ENCODE peak calls at places on chromosome 7, in five cellular contexts. P, H, G, J and A are unnamed samples.
A peak's percentile ranks its signal among the peaks of the same experiment; 100 is the strongest.

GRCh38 chr7:1669954-1670893 is at the start of gene ELFN1:
- DNase-seq in P (no peak), H (no peak), G (peak; percentile 88), J (no peak), A (no peak)

GRCh38 chr7:22403344-22403743 is 46.4 kb upstream of the RAPGEF5 start:
- DNase-seq in P (no peak), H (no peak), G (no peak), J (no peak), A (no peak)

GRCh38 chr7:73647725-73648592 is 19.7 kb upstream of the VPS37D start:
- DNase-seq in P (no peak), H (peak; percentile 3), G (peak; percentile 72), J (no peak), A (peak; percentile 44)

GRCh38 chr7:20651960-20652544 is 36.6 kb downstream of the ABCB5 start:
- DNase-seq in P (no peak), H (no peak), G (peak; percentile 20), J (no peak), A (no peak)

GRCh38 chr7:69208848-69209247 is 389.4 kb upstream of the AUTS2 start:
- DNase-seq in P (no peak), H (no peak), G (no peak), J (no peak), A (no peak)

GRCh38 chr7:102111758-102112119 is 174.9 kb upstream of the SH2B2 start:
- DNase-seq in P (peak; percentile 18), H (no peak), G (peak; percentile 44), J (no peak), A (no peak)

GRCh38 chr7:511476-512145 is 8.0 kb downstream of the PDGFA start:
- DNase-seq in P (no peak), H (no peak), G (no peak), J (no peak), A (no peak)

GRCh38 chr7:99623702-99624447 is 7.1 kb downstream of the ZSCAN25 start:
- DNase-seq in P (no peak), H (no peak), G (no peak), J (no peak), A (no peak)

GRCh38 chr7:31815796-31816195 is 128.8 kb downstream of the PPP1R17 start:
- DNase-seq in P (no peak), H (no peak), G (no peak), J (no peak), A (no peak)

GRCh38 chr7:151247611-151248176 is 800 bp downstream of the SMARCD3 start:
- DNase-seq in P (no peak), H (no peak), G (no peak), J (no peak), A (no peak)

GRCh38 chr7:70506463-70506862 is 625.5 kb upstream of the GALNT17 start:
- DNase-seq in P (no peak), H (no peak), G (peak; percentile 56), J (no peak), A (peak; percentile 30)

GRCh38 chr7:102175423-102176170 is 111.1 kb upstream of the SH2B2 start:
- DNase-seq in P (peak; percentile 26), H (no peak), G (no peak), J (no peak), A (no peak)

GRCh38 chr7:153443031-153443430 is 609.2 kb upstream of the DPP6 start:
- DNase-seq in P (no peak), H (no peak), G (no peak), J (no peak), A (no peak)

GRCh38 chr7:45036801-45037200 is 36.8 kb downstream of the CCM2 start:
- DNase-seq in P (no peak), H (no peak), G (no peak), J (no peak), A (no peak)

GRCh38 chr7:132531562-132531961 is 44.7 kb downstream of the PLXNA4 start:
- DNase-seq in P (no peak), H (no peak), G (no peak), J (no peak), A (no peak)

GRCh38 chr7:156947120-156947843 is 2.2 kb upstream of the NOM1 start:
- DNase-seq in P (no peak), H (no peak), G (no peak), J (no peak), A (no peak)

GRCh38 chr7:75885011-75885410 is 6.2 kb downstream of the RHBDD2 start:
- DNase-seq in P (no peak), H (no peak), G (no peak), J (no peak), A (no peak)

GRCh38 chr7:141014091-141014490 is 661 bp downstream of the MRPS33 start:
- DNase-seq in P (no peak), H (no peak), G (no peak), J (no peak), A (no peak)

GRCh38 chr7:10824154-10824553 is 149.5 kb upstream of the PHF14 start:
- DNase-seq in P (no peak), H (no peak), G (no peak), J (no peak), A (no peak)

GRCh38 chr7:45586748-45587520 is 12.8 kb downstream of the ADCY1 start:
- DNase-seq in P (no peak), H (no peak), G (no peak), J (no peak), A (no peak)

GRCh38 chr7:66575398-66575797 is 53.3 kb upstream of the KCTD7 start:
- DNase-seq in P (no peak), H (no peak), G (no peak), J (no peak), A (no peak)

GRCh38 chr7:55309040-55309991 is 55.8 kb upstream of the LANCL2 start:
- DNase-seq in P (no peak), H (peak; percentile 40), G (no peak), J (no peak), A (no peak)

GRCh38 chr7:134364619-134365037 is 47.9 kb upstream of the SLC35B4 start:
- DNase-seq in P (no peak), H (no peak), G (no peak), J (no peak), A (no peak)

GRCh38 chr7:112157072-112157471 is 49.1 kb downstream of the DOCK4 start:
- DNase-seq in P (no peak), H (no peak), G (no peak), J (no peak), A (no peak)

GRCh38 chr7:151016942-151017341 is 7.4 kb downstream of the ATG9B start:
- DNase-seq in P (no peak), H (no peak), G (no peak), J (no peak), A (no peak)

GRCh38 chr7:47361746-47362215 is 220.1 kb downstream of the TNS3 start:
- DNase-seq in P (no peak), H (peak; percentile 3), G (no peak), J (no peak), A (no peak)

GRCh38 chr7:45157653-45158401 is at the start of gene RAMP3:
- DNase-seq in P (no peak), H (no peak), G (peak; percentile 75), J (no peak), A (no peak)

GRCh38 chr7:155795951-155796350 is 16.3 kb downstream of the SHH start:
- DNase-seq in P (no peak), H (no peak), G (no peak), J (no peak), A (no peak)

GRCh38 chr7:157271315-157271990 is 65.4 kb upstream of the DNAJB6 start:
- DNase-seq in P (no peak), H (no peak), G (no peak), J (no peak), A (no peak)

GRCh38 chr7:50209461-50210161 is 94.9 kb upstream of the IKZF1 start:
- DNase-seq in P (no peak), H (no peak), G (no peak), J (no peak), A (no peak)

GRCh38 chr7:55400191-55400590 is 35.1 kb downstream of the LANCL2 start:
- DNase-seq in P (no peak), H (no peak), G (no peak), J (no peak), A (no peak)

GRCh38 chr7:46162582-46162981 is 241.5 kb upstream of the IGFBP3 start:
- DNase-seq in P (no peak), H (no peak), G (no peak), J (no peak), A (no peak)

GRCh38 chr7:99042957-99043356 is 101.0 kb downstream of the SMURF1 start:
- DNase-seq in P (no peak), H (no peak), G (no peak), J (no peak), A (no peak)

GRCh38 chr7:155766386-155766785 is 45.9 kb downstream of the SHH start:
- DNase-seq in P (no peak), H (no peak), G (no peak), J (no peak), A (no peak)

GRCh38 chr7:81457858-81458522 is 311.9 kb downstream of the HGF start:
- DNase-seq in P (no peak), H (no peak), G (peak; percentile 15), J (no peak), A (no peak)

GRCh38 chr7:98669417-98670015 is 52.4 kb downstream of the NPTX2 start:
- DNase-seq in P (no peak), H (no peak), G (no peak), J (no peak), A (no peak)

GRCh38 chr7:140525741-140526140 is 46.4 kb upstream of the MKRN1 start:
- DNase-seq in P (no peak), H (peak; percentile 2), G (no peak), J (no peak), A (no peak)